ENCODE peak calls at places on chromosome 15, in four cellular contexts. C, R, A and K are unnamed samples.

GRCh38 chr15:99818872-99819271 is 85.6 kb upstream of the LYSMD4 start:
- DNase-seq in R (no peak), A (no peak), C (no peak), K (no peak)

GRCh38 chr15:39285066-39285465 is 295.8 kb upstream of the THBS1 start:
- DNase-seq in A (no peak), C (no peak), R (no peak), K (no peak)

GRCh38 chr15:71374607-71375352 is 259.5 kb downstream of the THSD4 start:
- DNase-seq in A (no peak), R (peak; percentile 24), C (no peak), K (no peak)

GRCh38 chr15:37109952-37110630 is 9.7 kb upstream of the MEIS2 start:
- DNase-seq in C (no peak), A (peak; percentile 51), R (no peak), K (no peak)

GRCh38 chr15:39243396-39243795 is 337.5 kb upstream of the THBS1 start:
- DNase-seq in R (no peak), A (no peak), C (no peak), K (no peak)

GRCh38 chr15:53869044-53869805 is 109.0 kb upstream of the UNC13C start:
- DNase-seq in A (peak; percentile 10), C (no peak), R (no peak), K (no peak)

GRCh38 chr15:71651750-71652186 is 158.6 kb upstream of the NR2E3 start:
- DNase-seq in A (no peak), R (peak; percentile 14), C (no peak), K (peak; percentile 28)

GRCh38 chr15:60000113-60000823 is 3.8 kb upstream of the FOXB1 start:
- DNase-seq in A (peak; percentile 19), C (no peak), R (no peak), K (no peak)

GRCh38 chr15:89747708-89748682 is 3.1 kb downstream of the MESP1 start:
- DNase-seq in C (no peak), A (no peak), R (peak; percentile 30), K (no peak)

GRCh38 chr15:29454506-29454905 is 184.9 kb upstream of the NSMCE3 start:
- DNase-seq in C (no peak), A (no peak), R (no peak), K (no peak)

GRCh38 chr15:77185242-77185785 is 114.4 kb upstream of the TSPAN3 start:
- DNase-seq in R (no peak), A (no peak), C (no peak), K (no peak)

GRCh38 chr15:69143756-69144436 is 16.5 kb upstream of the GLCE start:
- DNase-seq in R (no peak), C (no peak), A (no peak), K (no peak)

GRCh38 chr15:58440922-58441321 is 9.1 kb downstream of the LIPC start:
- DNase-seq in A (no peak), R (peak; percentile 80), C (no peak), K (no peak)
- TF ChIP-seq POLR2AphosphoS5 in A (no peak), R (no peak), C (no peak), K (no peak)

GRCh38 chr15:63396546-63396939 is 14.9 kb upstream of the CA12 start:
- DNase-seq in C (no peak), A (no peak), R (peak; percentile 43), K (no peak)
- H3K27ac ChIP-seq in C (no peak overlapping the region), A (no peak overlapping the region), R (peak overlapping the region; percentile 67), K (no peak overlapping the region)

GRCh38 chr15:80252281-80252619 is 237 bp upstream of the CTXND1 start:
- DNase-seq in R (no peak), A (no peak), C (no peak), K (no peak)

GRCh38 chr15:80250614-80251504 is 1.2 kb downstream of the CTXND1 start:
- DNase-seq in A (peak; percentile 14), R (no peak), C (no peak), K (no peak)

GRCh38 chr15:80249973-80250372 is 2.0 kb downstream of the CTXND1 start:
- DNase-seq in A (no peak), C (no peak), R (no peak), K (no peak)

GRCh38 chr15:80247320-80247719 is 4.7 kb downstream of the CTXND1 start:
- DNase-seq in A (no peak), R (no peak), C (no peak), K (no peak)

GRCh38 chr15:80251505-80252280 is at the start of gene CTXND1:
- DNase-seq in R (no peak), A (peak; percentile 75), C (no peak), K (no peak)
- H3K4me3 ChIP-seq in R (peak within 1 kb of the TSS; percentile 43), A (peak within 1 kb of the TSS; percentile 39), C (peak within 1 kb of the TSS; percentile 67), K (peak within 1 kb of the TSS; percentile 32)

DNA sequence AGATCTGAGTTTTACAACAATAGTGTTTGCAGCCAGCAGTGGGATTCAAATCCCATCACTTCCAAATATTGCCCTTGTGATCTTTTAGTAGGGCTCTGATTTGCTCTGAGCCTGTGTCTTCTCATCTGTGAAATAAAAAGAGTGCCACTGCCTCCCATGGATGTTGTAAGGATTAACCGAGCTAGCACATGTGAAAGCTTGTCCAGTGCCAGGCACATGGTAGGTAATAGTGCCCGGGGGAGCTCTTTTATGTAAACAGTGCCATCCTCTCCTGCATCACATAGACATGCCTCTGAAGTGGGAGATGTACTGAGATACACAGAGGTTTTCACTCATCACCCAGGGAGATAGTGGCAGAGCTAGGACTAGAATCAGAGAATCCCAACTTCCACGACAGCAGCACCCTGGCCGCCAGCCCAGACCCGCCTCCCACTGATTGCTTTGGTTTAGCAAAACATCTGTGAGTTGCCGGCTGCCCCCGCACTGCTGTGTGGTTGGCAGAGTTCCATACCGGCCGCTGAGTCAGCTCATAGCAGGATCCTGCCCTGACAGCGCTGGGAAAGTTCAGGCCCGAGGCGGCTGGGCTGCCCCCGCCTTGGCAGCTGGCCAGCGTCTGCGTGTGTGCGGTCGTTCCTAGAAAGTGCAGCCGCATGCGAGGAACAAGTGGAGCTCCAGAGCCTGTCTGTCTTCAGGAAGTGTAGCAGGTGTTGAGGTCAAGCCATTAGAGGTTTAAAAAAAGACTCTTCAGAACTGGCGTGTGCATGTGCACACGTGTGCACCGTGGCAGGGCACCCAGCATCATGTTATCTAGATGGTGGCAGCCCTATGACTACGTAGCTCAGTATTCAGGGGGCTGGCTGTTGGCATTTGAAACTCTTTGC is 5.0 kb downstream of the ARID3B start:
- DNase-seq in A (peak; percentile 94), C (peak; percentile 96), R (peak; percentile 96), K (no peak)
- TF ChIP-seq POLR2AphosphoS5 in A (peak; percentile 91), C (peak; percentile 88), R (peak; percentile 90), K (peak; percentile 87)

DNA sequence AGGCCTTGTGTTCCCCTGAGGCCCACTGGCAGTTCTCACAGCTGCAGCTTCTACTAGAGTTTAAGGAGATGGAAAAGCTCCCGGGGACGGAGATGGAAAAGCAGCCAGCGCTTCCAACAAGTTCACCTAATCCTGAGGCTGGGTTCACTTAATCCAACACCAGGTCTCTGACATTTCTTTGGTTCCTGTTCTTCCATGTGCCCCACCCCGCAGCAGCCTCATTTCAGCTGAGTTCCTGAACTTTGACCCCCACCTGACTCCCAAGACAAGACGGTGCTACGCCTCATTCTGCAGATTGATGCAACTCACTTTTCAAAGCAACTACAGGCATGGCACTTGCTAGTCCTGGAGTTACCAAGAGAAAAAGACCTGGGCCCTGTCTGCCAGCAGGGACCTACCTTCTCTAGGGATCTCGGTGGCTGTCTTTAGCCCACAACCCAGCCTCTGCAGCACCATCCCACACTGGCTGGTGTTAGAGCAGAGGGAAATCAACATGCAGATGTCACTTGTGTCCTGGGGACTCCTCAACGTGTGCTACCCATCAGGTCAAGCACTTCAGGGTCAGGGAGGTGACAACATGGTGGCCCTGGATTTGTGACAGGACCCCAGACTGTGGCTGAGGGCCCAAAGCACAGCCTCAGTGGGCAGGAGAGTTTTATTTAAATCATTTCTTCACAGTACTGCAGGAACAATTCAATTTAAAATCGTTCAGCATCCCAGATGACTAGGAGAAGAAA is 406.1 kb downstream of the VPS13C start:
- DNase-seq in A (no peak), C (no peak), R (peak; percentile 39), K (no peak)
- H3K27ac ChIP-seq in A (no peak overlapping the region), C (peak overlapping the region; percentile 88), R (no peak overlapping the region), K (no peak overlapping the region)

DNA sequence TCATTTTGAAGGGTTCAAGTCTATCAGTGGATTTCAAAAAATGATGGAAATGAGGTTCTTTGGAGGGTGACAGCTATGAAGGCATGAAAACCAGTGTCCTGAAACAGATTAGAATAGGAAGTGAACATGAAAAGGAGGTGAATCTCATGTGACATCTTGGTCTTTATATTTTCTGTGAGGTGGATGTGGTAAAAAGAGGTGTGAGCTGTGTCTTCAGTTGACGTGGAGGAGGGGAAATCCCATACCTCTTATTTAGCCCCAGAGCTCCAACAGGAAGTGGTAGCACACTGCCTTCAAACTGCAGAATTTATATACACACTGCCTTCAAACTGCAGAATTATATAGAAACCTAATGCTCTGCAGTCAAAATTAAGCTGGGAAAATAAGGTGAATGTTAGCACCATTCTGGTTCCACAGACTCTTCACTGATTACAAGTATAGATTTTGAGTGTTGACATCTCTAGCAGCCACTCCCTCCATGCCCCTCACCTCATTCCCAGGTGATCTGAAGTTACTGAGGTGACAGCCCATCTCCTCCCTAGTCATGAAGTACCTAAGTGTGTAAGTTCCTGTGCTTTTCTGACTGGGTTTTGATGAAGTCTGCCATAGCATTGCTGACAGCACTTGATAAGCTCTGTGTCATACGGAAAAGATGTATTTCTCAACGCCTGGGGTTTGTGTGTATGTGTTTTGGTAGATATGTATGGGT is 2.6 kb downstream of the RAB8B start:
- DNase-seq in C (no peak), A (no peak), R (peak; percentile 19), K (no peak)
- H3K4me3 ChIP-seq in C (peak overlapping the region; percentile 31), A (no peak overlapping the region), R (peak overlapping the region; percentile 98), K (no peak overlapping the region)

GRCh38 chr15:74364936-74365618 is 2.4 kb downstream of the CYP11A1 start:
- DNase-seq in R (no peak), C (peak; percentile 19), A (no peak), K (no peak)

GRCh38 chr15:74368121-74368520 is 675 bp upstream of the CYP11A1 start:
- DNase-seq in R (no peak), C (peak; percentile 19), A (no peak), K (no peak)

GRCh38 chr15:74362482-74362881 is 5.0 kb downstream of the CYP11A1 start:
- DNase-seq in R (no peak), C (no peak), A (no peak), K (no peak)

GRCh38 chr15:74367296-74367854 is at the start of gene CYP11A1:
- DNase-seq in A (no peak), C (peak; percentile 30), R (no peak), K (no peak)

DNA sequence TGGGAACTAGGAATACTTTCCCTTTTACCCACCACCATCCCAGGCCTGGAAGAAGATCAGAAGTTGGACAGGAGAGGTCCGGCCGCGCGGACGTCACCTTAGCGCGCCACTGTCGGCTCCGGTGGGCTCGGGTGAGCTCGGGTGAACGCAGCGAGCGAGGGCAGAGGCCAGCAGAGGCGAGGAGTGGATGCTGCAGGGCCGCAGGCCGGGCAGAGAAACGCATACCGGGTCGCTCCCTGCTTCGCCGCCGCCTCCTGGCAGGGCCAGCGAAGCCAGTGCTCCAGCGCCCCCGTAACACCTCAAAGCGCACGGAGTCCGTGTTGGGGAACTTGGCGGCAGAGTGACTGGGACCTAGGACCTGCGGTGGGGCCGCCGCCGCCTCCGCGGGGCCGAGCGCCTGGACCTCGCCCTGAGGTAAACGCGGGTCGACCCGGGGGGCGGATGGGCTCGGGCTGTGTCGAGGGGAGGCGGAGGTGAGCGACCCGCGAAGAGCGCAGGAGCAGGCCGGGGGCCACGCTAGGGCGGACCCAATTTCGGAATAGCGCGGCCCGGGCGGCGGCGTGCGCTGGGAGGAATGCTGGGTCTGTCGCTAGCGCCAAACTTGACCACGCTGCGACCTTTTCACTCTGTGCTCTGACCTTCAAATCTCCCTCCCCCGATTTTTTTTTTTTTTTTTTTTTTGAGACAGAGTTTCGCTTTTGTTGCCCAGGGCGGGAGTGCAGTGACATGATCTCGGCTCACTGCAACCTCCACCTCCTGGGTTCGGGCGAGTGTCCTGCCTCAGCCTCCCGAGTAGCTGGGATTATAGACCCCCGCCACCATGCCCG is 1.6 kb downstream of the CYP11A1 start:
- DNase-seq in C (peak; percentile 58), A (no peak), R (peak; percentile 27), K (no peak)
- TF ChIP-seq POLR2AphosphoS5 in C (peak; percentile 12), A (no peak), R (no peak), K (no peak)

GRCh38 chr15:56871867-56872266 is 46.6 kb upstream of the TCF12 start:
- DNase-seq in A (no peak), R (no peak), C (no peak), K (no peak)
- H3K27ac ChIP-seq in A (peak overlapping the region; percentile 55), R (no peak overlapping the region), C (no peak overlapping the region), K (no peak overlapping the region)